ENCODE peak calls at places on chromosome 19, in five cellular contexts. R is KG1, J is activated gamma-delta T cell treated with Interleukin-2 at 50 U/mL for 16 hours, Z is fibroblast of mammary gland, B is mammary epithelial cell. A is an unnamed sample.

GRCh38 chr19:3375221-3376088 is 9.1 kb downstream of the NFIC start:
- DNase-seq in Z (peak), R (no peak), B (no peak), J (no peak), A (no peak)

GRCh38 chr19:49472936-49473335 is 1.1 kb upstream of the FLT3LG start:
- DNase-seq in J (no peak), R (no peak), B (no peak), Z (no peak), A (no peak)

GRCh38 chr19:39276740-39277139 is 8.5 kb downstream of the IFNL2 start:
- DNase-seq in Z (no peak), R (no peak), J (no peak), B (no peak), A (no peak)

GRCh38 chr19:41408256-41408655 is 10.6 kb downstream of the BCKDHA start:
- DNase-seq in Z (no peak), R (no peak), J (no peak), B (no peak), A (no peak)

GRCh38 chr19:35990771-35991730 is 3.9 kb upstream of the SDHAF1 start:
- DNase-seq in Z (no peak), B (no peak), R (no peak), J (no peak), A (no peak)

GRCh38 chr19:7818806-7819205 is 11.2 kb upstream of the EVI5L start:
- DNase-seq in R (no peak), Z (no peak), B (no peak), J (no peak), A (no peak)

GRCh38 chr19:18477974-18478373 is 40.0 kb upstream of the ISYNA1 start:
- DNase-seq in J (no peak), R (no peak), B (no peak), Z (no peak), A (no peak)

GRCh38 chr19:50567052-50567841 is 988 bp downstream of the LRRC4B start:
- DNase-seq in B (no peak), R (no peak), J (no peak), Z (no peak), A (no peak)

GRCh38 chr19:48614436-48615144 is at the start of gene FAM83E:
- DNase-seq in R (no peak), J (no peak), B (no peak), Z (no peak), A (no peak)

GRCh38 chr19:50639121-50640112 is at the start of gene SYT3:
- DNase-seq in B (no peak), Z (peak), R (no peak), J (peak), A (peak)

GRCh38 chr19:2446390-2446789 is 10.4 kb downstream of the LMNB2 start:
- DNase-seq in R (peak), Z (no peak), B (no peak), J (no peak), A (no peak)

GRCh38 chr19:6048808-6049405 is 61.4 kb downstream of the RFX2 start:
- DNase-seq in Z (peak), B (peak), J (peak), R (peak), A (peak)

A was measured in activated B cell treated with CpG ODN at 0.5 μM for 24 hours.